ENCODE peak calls at places on chromosome 19, in seven cellular contexts. One of them, this sample, is unnamed.

GRCh38 chr19:49855277-49855675 is 4.3 kb downstream of the PTOV1 start:
- DNase-seq in HL-60: no peak
- DNase-seq in Panc1: no peak
- DNase-seq in SK-N-SH: no peak
- DNase-seq in HCT116: no peak
- DNase-seq in GM23338: no peak
- DNase-seq in GM12878: no peak
- DNase-seq in this sample: no peak

GRCh38 chr19:36456831-36457230 is 32.5 kb downstream of the ZNF566 start:
- DNase-seq in Panc1: no peak
- DNase-seq in GM23338: no peak
- DNase-seq in GM12878: no peak
- DNase-seq in HL-60: no peak
- DNase-seq in SK-N-SH: no peak
- DNase-seq in HCT116: no peak
- DNase-seq in this sample: no peak

GRCh38 chr19:20038358-20039202 is 725 bp downstream of the ZNF682 start:
- DNase-seq in HCT116: no peak
- DNase-seq in GM12878: no peak
- DNase-seq in SK-N-SH: no peak
- DNase-seq in HL-60: no peak
- DNase-seq in Panc1: no peak
- DNase-seq in GM23338: no peak
- DNase-seq in this sample: no peak

GRCh38 chr19:45990113-45990728 is 5.0 kb upstream of the CCDC61 start:
- DNase-seq in HCT116: no peak
- DNase-seq in Panc1: no peak
- DNase-seq in SK-N-SH: no peak
- DNase-seq in GM23338: no peak
- DNase-seq in HL-60: no peak
- DNase-seq in GM12878: no peak
- DNase-seq in this sample: no peak

GRCh38 chr19:12365094-12365371 is 450 bp downstream of the ZNF442 start:
- DNase-seq in HL-60: peak
- DNase-seq in HCT116: no peak
- DNase-seq in SK-N-SH: peak
- DNase-seq in Panc1: no peak
- DNase-seq in GM12878: no peak
- DNase-seq in GM23338: peak
- DNase-seq in this sample: no peak

GRCh38 chr19:17304386-17305047 is 1.2 kb upstream of the MRPL34 start:
- DNase-seq in HL-60: no peak
- DNase-seq in SK-N-SH: no peak
- DNase-seq in GM12878: no peak
- DNase-seq in Panc1: no peak
- DNase-seq in HCT116: no peak
- DNase-seq in GM23338: no peak
- DNase-seq in this sample: no peak

GRCh38 chr19:12703056-12703455 is 6.6 kb upstream of the FBXW9 start:
- DNase-seq in SK-N-SH: peak
- DNase-seq in GM23338: peak
- DNase-seq in Panc1: no peak
- DNase-seq in GM12878: no peak
- DNase-seq in HCT116: peak
- DNase-seq in HL-60: no peak
- DNase-seq in this sample: peak

GRCh38 chr19:38417544-38418506 is 8.2 kb downstream of the RASGRP4 start:
- DNase-seq in GM23338: peak
- DNase-seq in HCT116: peak
- DNase-seq in GM12878: no peak
- DNase-seq in SK-N-SH: no peak
- DNase-seq in Panc1: no peak
- DNase-seq in HL-60: peak
- DNase-seq in this sample: peak

GRCh38 chr19:6071103-6071485 is 39.2 kb downstream of the RFX2 start:
- DNase-seq in Panc1: no peak
- DNase-seq in HL-60: no peak
- DNase-seq in HCT116: no peak
- DNase-seq in SK-N-SH: no peak
- DNase-seq in GM23338: no peak
- DNase-seq in GM12878: no peak
- DNase-seq in this sample: no peak

GRCh38 chr19:50551034-50551712 is 17.1 kb downstream of the LRRC4B start:
- DNase-seq in Panc1: no peak
- DNase-seq in GM23338: no peak
- DNase-seq in HCT116: no peak
- DNase-seq in HL-60: no peak
- DNase-seq in GM12878: no peak
- DNase-seq in SK-N-SH: peak
- DNase-seq in this sample: no peak

GRCh38 chr19:9956956-9957355 is 20.6 kb upstream of the OLFM2 start:
- DNase-seq in GM23338: no peak
- DNase-seq in Panc1: no peak
- DNase-seq in SK-N-SH: no peak
- DNase-seq in GM12878: no peak
- DNase-seq in HCT116: no peak
- DNase-seq in HL-60: no peak
- DNase-seq in this sample: no peak

GRCh38 chr19:38842439-38843174 is 7.2 kb downstream of the HNRNPL start:
- DNase-seq in GM12878: no peak
- DNase-seq in SK-N-SH: no peak
- DNase-seq in HCT116: no peak
- DNase-seq in HL-60: no peak
- DNase-seq in Panc1: no peak
- DNase-seq in GM23338: no peak
- DNase-seq in this sample: peak

GRCh38 chr19:17323973-17324327 is 10.7 kb downstream of the ANO8 start:
- DNase-seq in GM12878: no peak
- DNase-seq in HL-60: no peak
- DNase-seq in GM23338: no peak
- DNase-seq in HCT116: no peak
- DNase-seq in SK-N-SH: no peak
- DNase-seq in Panc1: no peak
- DNase-seq in this sample: no peak

GRCh38 chr19:2289714-2290435 is 7.9 kb upstream of the PEAK3 start:
- DNase-seq in GM12878: peak
- DNase-seq in SK-N-SH: no peak
- DNase-seq in HL-60: peak
- DNase-seq in HCT116: no peak
- DNase-seq in GM23338: peak
- DNase-seq in Panc1: no peak
- DNase-seq in this sample: no peak

GRCh38 chr19:1236566-1236965 is 1.2 kb downstream of the CBARP start:
- DNase-seq in SK-N-SH: peak
- DNase-seq in HCT116: no peak
- DNase-seq in GM12878: no peak
- DNase-seq in GM23338: no peak
- DNase-seq in Panc1: no peak
- DNase-seq in HL-60: no peak
- DNase-seq in this sample: no peak

GRCh38 chr19:30074741-30075460 is 132.9 kb downstream of the URI1 start:
- DNase-seq in HCT116: no peak
- DNase-seq in SK-N-SH: no peak
- DNase-seq in HL-60: no peak
- DNase-seq in Panc1: no peak
- DNase-seq in GM23338: no peak
- DNase-seq in GM12878: no peak
- DNase-seq in this sample: no peak

GRCh38 chr19:401836-402535 is 7.0 kb downstream of the C2CD4C start:
- DNase-seq in GM12878: no peak
- DNase-seq in HCT116: no peak
- DNase-seq in GM23338: no peak
- DNase-seq in HL-60: no peak
- DNase-seq in Panc1: no peak
- DNase-seq in SK-N-SH: peak
- DNase-seq in this sample: no peak

GRCh38 chr19:12668937-12669271 is 2.3 kb downstream of the WDR83 start:
- DNase-seq in GM23338: peak
- DNase-seq in GM12878: no peak
- DNase-seq in HCT116: no peak
- DNase-seq in HL-60: peak
- DNase-seq in Panc1: no peak
- DNase-seq in SK-N-SH: peak
- DNase-seq in this sample: peak

GRCh38 chr19:30132312-30133075 is 190.5 kb downstream of the URI1 start:
- DNase-seq in GM12878: no peak
- DNase-seq in GM23338: peak
- DNase-seq in SK-N-SH: no peak
- DNase-seq in Panc1: no peak
- DNase-seq in HCT116: no peak
- DNase-seq in HL-60: no peak
- DNase-seq in this sample: no peak

GRCh38 chr19:16594681-16595091 is 22.5 kb upstream of the SLC35E1 start:
- DNase-seq in GM23338: no peak
- DNase-seq in Panc1: no peak
- DNase-seq in SK-N-SH: no peak
- DNase-seq in HL-60: peak
- DNase-seq in HCT116: no peak
- DNase-seq in GM12878: no peak
- DNase-seq in this sample: no peak

DNA sequence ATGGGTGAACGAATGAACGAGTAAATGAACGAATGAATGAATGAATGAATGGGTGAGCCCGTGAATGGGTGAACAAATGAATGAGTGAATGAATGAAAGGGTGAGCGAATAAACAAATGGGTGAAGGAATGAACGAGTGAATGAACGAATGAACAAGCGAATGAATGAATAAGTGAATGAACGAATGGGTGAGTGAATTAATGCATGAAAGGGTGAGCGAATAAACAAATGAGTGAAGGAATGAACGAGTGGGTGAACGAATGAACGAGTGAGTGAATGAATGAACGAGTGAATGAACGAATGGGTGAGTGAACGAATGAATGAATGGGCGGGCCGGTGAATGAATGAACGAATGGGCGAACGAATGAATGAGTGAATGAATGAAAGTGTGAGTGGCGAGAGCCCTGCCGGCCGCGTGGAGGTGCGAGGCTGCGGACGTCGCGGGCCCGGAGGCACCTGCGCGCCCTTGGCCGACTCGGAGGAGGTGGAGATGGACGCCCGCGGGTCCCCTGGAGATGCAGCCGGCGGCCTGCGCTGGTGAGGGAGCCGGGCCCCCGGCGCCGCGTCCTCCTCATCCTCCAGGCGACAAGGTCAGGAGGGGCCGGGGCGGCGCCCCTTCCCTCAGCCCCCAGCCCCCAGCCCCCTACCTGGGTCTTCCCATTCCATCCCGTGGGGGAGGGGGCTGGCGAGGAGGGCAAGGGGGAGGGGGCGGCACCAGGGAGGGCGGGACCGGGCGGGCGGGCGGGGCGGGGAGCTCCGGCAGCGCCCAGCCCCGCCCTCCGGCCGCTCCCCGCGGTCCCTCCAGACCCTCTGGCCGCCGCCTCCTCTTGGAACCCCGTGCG is 15.4 kb downstream of the ANKRD24 start:
- DNase-seq in GM12878: no peak
- DNase-seq in HL-60: no peak
- DNase-seq in Panc1: no peak
- DNase-seq in SK-N-SH: peak
- DNase-seq in HCT116: no peak
- DNase-seq in GM23338: peak
- DNase-seq in this sample: peak
- TF ChIP-seq REST in GM12878: no peak
- TF ChIP-seq REST in HL-60: no peak
- TF ChIP-seq REST in Panc1: no peak
- TF ChIP-seq REST in SK-N-SH: no peak
- TF ChIP-seq REST in HCT116: no peak
- TF ChIP-seq REST in GM23338: no peak
- TF ChIP-seq REST in this sample: no peak

DNA sequence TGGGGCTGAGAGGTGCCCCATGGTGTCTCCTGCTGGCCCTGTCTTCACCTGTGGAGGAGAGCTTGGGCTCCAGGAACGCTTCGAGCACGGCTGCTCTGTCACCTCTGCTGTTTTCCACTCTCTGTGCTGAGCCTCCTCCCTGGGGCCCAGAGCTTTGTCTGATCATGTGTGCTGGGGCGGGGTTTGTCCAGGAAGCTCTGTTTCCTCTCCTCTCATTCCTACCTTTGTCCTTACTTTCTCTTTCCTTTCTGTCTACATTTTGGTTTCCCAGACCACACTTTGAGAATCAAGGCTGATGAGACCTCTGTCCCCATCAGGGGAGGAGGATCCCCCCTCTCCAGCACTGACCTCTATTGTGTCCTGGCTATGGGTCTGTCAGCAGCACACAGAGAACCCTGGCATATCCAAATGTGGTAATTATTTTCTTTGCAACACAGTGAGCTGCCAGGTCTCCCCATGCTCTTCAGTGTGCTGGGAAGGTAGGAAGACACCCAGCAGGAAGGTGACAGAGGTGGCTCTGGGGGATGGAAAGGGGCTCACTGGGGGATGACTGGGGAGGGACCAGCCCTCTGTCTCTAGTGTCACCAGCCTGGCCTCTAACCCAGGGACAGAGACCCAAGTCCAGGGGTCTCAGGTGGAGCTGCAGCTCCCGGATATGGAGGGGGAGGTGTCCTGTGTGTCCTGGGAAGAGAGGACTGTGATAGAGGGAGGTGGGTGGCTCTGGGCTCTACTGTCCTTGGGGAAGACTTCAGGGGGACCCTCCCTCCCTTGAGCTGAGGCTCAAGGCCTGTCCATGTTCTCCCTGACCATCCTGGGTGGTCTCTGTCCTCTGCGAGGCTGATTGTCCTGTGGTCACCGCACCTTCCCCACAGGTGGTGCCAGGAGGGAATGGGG is at the start of gene CEACAM1:
- DNase-seq in Panc1: no peak
- DNase-seq in HL-60: peak
- DNase-seq in SK-N-SH: no peak
- DNase-seq in HCT116: no peak
- DNase-seq in GM12878: no peak
- DNase-seq in GM23338: no peak
- DNase-seq in this sample: no peak
- H3K27ac ChIP-seq in Panc1: no peak
- H3K27ac ChIP-seq in HL-60: peak
- H3K27ac ChIP-seq in SK-N-SH: no peak
- H3K27ac ChIP-seq in HCT116: no peak
- H3K27ac ChIP-seq in GM12878: peak
- H3K27ac ChIP-seq in GM23338: no peak
- H3K27ac ChIP-seq in this sample: peak

DNA sequence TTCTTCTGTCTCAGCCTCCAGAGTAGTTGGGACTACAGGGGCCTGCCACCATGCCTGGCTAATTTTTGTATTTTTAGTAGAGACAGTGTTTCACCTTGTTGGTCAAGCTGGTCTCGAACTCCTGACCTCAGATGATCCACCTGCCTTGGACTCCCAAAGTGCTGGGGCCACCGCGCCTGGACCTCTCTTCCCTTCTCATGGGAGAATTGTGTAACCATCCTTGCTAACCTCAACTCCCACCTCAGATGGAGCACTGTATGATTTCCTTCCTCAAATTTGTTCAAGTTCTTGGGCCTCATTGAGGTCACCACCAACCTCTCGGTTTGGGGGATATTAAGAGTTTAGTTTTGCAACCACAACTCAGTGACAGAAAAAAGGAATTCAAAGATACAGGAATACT is 10.7 kb downstream of the LILRA5 start:
- DNase-seq in HL-60: peak
- DNase-seq in Panc1: no peak
- DNase-seq in SK-N-SH: no peak
- DNase-seq in GM23338: no peak
- DNase-seq in GM12878: no peak
- DNase-seq in HCT116: no peak
- DNase-seq in this sample: no peak
- TF ChIP-seq REST in HL-60: no peak
- TF ChIP-seq REST in Panc1: no peak
- TF ChIP-seq REST in SK-N-SH: no peak
- TF ChIP-seq REST in GM23338: no peak
- TF ChIP-seq REST in GM12878: no peak
- TF ChIP-seq REST in HCT116: no peak
- TF ChIP-seq REST in this sample: no peak

GRCh38 chr19:11131471-11131870 is 24.1 kb downstream of the SPC24 start:
- DNase-seq in HL-60: no peak
- DNase-seq in SK-N-SH: peak
- DNase-seq in GM12878: no peak
- DNase-seq in GM23338: no peak
- DNase-seq in HCT116: no peak
- DNase-seq in Panc1: no peak
- DNase-seq in this sample: no peak
- H3K27ac ChIP-seq in HL-60: no peak
- H3K27ac ChIP-seq in SK-N-SH: peak
- H3K27ac ChIP-seq in GM12878: no peak
- H3K27ac ChIP-seq in GM23338: peak
- H3K27ac ChIP-seq in HCT116: no peak
- H3K27ac ChIP-seq in Panc1: no peak
- H3K27ac ChIP-seq in this sample: peak